ENCODE peak calls at places on chromosomes 4 and X, in five cellular contexts. K is A549, S is K562, N is endothelial cell of umbilical vein, F is GM12878. V is an unnamed sample.
A peak's percentile ranks its signal among the peaks of the same experiment; 100 is the strongest.

GRCh38 chr4:56293121-56293520 is 94.2 kb downstream of the AASDH start:
- DNase-seq in K (no peak), F (no peak), N (no peak), S (no peak), V (no peak)

GRCh38 chr4:8342651-8343050 is 73.1 kb downstream of the HTRA3 start:
- DNase-seq in K (no peak), F (no peak), S (no peak), N (no peak), V (no peak)

GRCh38 chr4:64584981-64585557 is 175.8 kb upstream of the TECRL start:
- DNase-seq in S (peak; percentile 50), K (peak; percentile 46), F (no peak), N (peak; percentile 17), V (peak; percentile 53)

GRCh38 chr4:94038195-94038594 is 169.5 kb upstream of the SMARCAD1 start:
- DNase-seq in S (no peak), K (no peak), N (no peak), F (no peak), V (no peak)

GRCh38 chr4:40516651-40517050 is 113.0 kb downstream of the RBM47 start:
- DNase-seq in S (no peak), K (no peak), N (no peak), F (no peak), V (no peak)

GRCh38 chr4:86971355-86971683 is 36.5 kb downstream of the AFF1 start:
- DNase-seq in S (no peak), F (no peak), N (no peak), K (no peak), V (no peak)

GRCh38 chrX:10534611-10535010 is 85.8 kb downstream of the MID1 start:
- DNase-seq in N (no peak), F (no peak), S (no peak), K (no peak), V (no peak)

GRCh38 chrX:139909716-139910115 is 23.1 kb downstream of the ATP11C start:
- DNase-seq in F (no peak), K (no peak), S (no peak), N (no peak), V (peak; percentile 34)

GRCh38 chr4:62028758-62029157 is 828.6 kb downstream of the ADGRL3 start:
- DNase-seq in F (no peak), S (no peak), K (no peak), N (no peak), V (no peak)

GRCh38 chr4:6359536-6360308 is 90.1 kb downstream of the WFS1 start:
- DNase-seq in K (no peak), S (no peak), F (no peak), N (no peak), V (no peak)

GRCh38 chrX:24672701-24673190 is 21.0 kb upstream of the POLA1 start:
- DNase-seq in N (no peak), F (no peak), K (no peak), S (no peak), V (no peak)

GRCh38 chr4:165308174-165308573 is 19.3 kb upstream of the MSMO1 start:
- DNase-seq in N (no peak), S (no peak), K (no peak), F (no peak), V (no peak)

GRCh38 chr4:99790796-99791617 is 25.6 kb upstream of the DAPP1 start:
- DNase-seq in S (no peak), K (no peak), F (no peak), N (no peak), V (no peak)

GRCh38 chr4:7904942-7905341 is 34.7 kb downstream of the AFAP1 start:
- DNase-seq in K (peak; percentile 36), N (no peak), S (no peak), F (no peak), V (no peak)

GRCh38 chr4:102586644-102587021 is 85.5 kb downstream of the NFKB1 start:
- DNase-seq in N (no peak), S (no peak), F (peak; percentile 36), K (no peak), V (no peak)

GRCh38 chr4:8289956-8290700 is 20.6 kb downstream of the HTRA3 start:
- DNase-seq in S (no peak), F (no peak), N (no peak), K (no peak), V (peak; percentile 57)

GRCh38 chr4:53005149-53005546 is 143.0 kb downstream of the RASL11B start:
- DNase-seq in N (peak; percentile 36), K (no peak), S (no peak), F (no peak), V (no peak)

GRCh38 chr4:13920901-13921300 is 293.4 kb upstream of the BOD1L1 start:
- DNase-seq in F (no peak), N (peak; percentile 93), S (no peak), K (peak; percentile 93), V (peak; percentile 30)

GRCh38 chrX:16743604-16744325 is 24.4 kb downstream of the SYAP1 start:
- DNase-seq in N (no peak), F (no peak), S (no peak), K (peak; percentile 61), V (no peak)

GRCh38 chr4:2441393-2442174 is 22.8 kb downstream of the CFAP99 start:
- DNase-seq in K (peak; percentile 86), S (peak; percentile 95), N (peak; percentile 78), F (peak; percentile 35), V (peak; percentile 90)

GRCh38 chr4:122616910-122617596 is 3.8 kb downstream of the IL21 start:
- DNase-seq in S (no peak), F (no peak), K (no peak), N (no peak), V (no peak)

GRCh38 chr4:176841730-176842129 is 49.0 kb upstream of the VEGFC start:
- DNase-seq in N (peak; percentile 66), K (no peak), F (no peak), S (no peak), V (no peak)

GRCh38 chr4:4663028-4663427 is 121.2 kb upstream of the STX18 start:
- DNase-seq in F (no peak), S (no peak), K (no peak), N (peak; percentile 7), V (peak; percentile 54)
- TF ChIP-seq MAX in F (no peak), S (no peak), K (no peak), N (no peak), V (no peak)

DNA sequence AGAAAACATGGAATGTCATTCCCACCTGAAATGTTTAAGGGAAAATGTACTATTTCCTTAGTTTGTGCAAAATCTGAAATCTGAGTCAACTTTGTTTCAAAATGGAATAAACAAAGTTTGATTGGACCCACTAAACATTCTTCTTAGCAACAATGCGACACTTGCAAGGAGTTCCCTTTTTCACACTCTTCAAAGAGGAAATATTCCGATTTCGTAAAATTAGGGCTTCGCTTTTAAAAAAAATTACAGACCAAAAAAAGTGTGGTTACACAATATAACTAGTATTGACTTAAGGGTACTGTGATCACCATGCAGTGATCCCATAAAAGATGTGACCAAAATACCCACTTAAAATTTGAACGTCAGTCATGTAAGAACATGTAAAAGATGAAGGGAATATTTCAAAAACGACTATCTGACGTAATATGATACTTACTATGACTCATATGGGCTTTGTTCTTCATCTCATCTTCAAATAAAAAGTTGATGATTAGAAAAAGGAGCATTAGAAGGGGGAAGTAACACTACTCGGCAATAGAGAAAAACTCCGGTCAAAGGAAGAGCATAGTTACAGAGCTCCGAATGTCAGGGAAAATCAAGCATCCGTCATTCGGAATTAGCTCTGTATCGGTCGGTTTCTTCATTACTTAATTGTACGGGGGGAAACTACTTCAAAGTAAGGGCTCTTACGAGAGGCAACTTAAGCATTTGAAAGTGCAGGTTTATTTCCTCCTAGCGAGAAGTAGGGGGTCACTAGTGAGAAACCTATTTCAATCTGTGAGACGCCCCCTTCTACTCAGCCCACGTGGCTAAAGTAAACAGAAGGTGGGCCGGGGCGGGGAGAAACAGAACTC is 1.4 kb upstream of the TET2 start:
- DNase-seq in F (no peak), S (no peak), K (no peak), N (peak; percentile 6), V (peak; percentile 75)
- TF ChIP-seq MYC in F (no peak), S (no peak), K (no peak), N (no peak), V (no peak)

GRCh38 chr4:87978656-87979055 is 3.1 kb downstream of the SPP1 start:
- DNase-seq in N (no peak), F (no peak), K (peak; percentile 40), S (no peak), V (peak; percentile 12)
- TF ChIP-seq MAX in N (no peak), F (no peak), K (no peak), S (no peak), V (no peak)

GRCh38 chr4:15354790-15355418 is 72.9 kb upstream of the C1QTNF7 start:
- DNase-seq in K (no peak), N (no peak), F (no peak), S (no peak), V (no peak)
- TF ChIP-seq MYC in K (no peak), N (no peak), F (no peak), S (no peak), V (no peak)

GRCh38 chr4:96887857-96888256 is 1048.0 kb downstream of the PDHA2 start:
- DNase-seq in N (no peak), S (no peak), F (no peak), K (no peak), V (no peak)
- TF ChIP-seq MAX in N (no peak), S (no peak), F (no peak), K (no peak), V (no peak)

GRCh38 chr4:79334783-79335182 is 8.9 kb upstream of the NAA11 start:
- DNase-seq in K (no peak), S (no peak), N (no peak), F (no peak), V (no peak)

GRCh38 chr4:79331126-79331876 is 5.4 kb upstream of the NAA11 start:
- DNase-seq in N (no peak), F (no peak), K (peak; percentile 2), S (no peak), V (peak; percentile 63)

GRCh38 chr4:79338148-79338547 is 12.3 kb upstream of the NAA11 start:
- DNase-seq in N (no peak), F (peak; percentile 12), K (no peak), S (no peak), V (peak; percentile 14)

GRCh38 chr4:79334341-79334740 is 8.5 kb upstream of the NAA11 start:
- DNase-seq in N (no peak), S (no peak), K (no peak), F (no peak), V (no peak)
- TF ChIP-seq MYC in N (no peak), S (no peak), K (no peak), F (no peak), V (no peak)